ENCODE peak calls at places on chromosomes 11 and 22, in ten cellular contexts. L is neural crest cell, I is omental fat pad, R is A549, Q is psoas muscle, E is activated B cell treated with CpG ODN at 0.5 μM for 24 hours, X is cardiac fibroblast, V is GM10248, M is endothelial cell, S is MCF 10A. T is an unnamed sample.

GRCh38 chr11:112881461-112881860 is 79.8 kb upstream of the NCAM1 start:
- DNase-seq in E (no peak), I (no peak), X (peak; percentile 24), Q (peak; percentile 85), S (no peak), M (no peak), L (peak; percentile 32), R (peak; percentile 20), V (no peak), T (peak; percentile 63)

GRCh38 chr11:70502677-70503076 is 104.3 kb downstream of the CTTN start:
- DNase-seq in X (no peak), S (no peak), L (no peak), M (no peak), Q (peak; percentile 11), E (no peak), V (no peak), R (no peak), I (no peak), T (no peak)

GRCh38 chr11:79486239-79486984 is 45.6 kb upstream of the TENM4 start:
- DNase-seq in V (no peak), X (no peak), R (no peak), S (no peak), I (no peak), E (no peak), Q (no peak), M (no peak), L (no peak), T (no peak)

GRCh38 chr11:11842426-11843008 is 745 bp downstream of the USP47 start:
- DNase-seq in Q (peak; percentile 78), V (peak; percentile 59), X (peak; percentile 88), E (no peak), M (no peak), S (peak; percentile 86), L (peak; percentile 35), R (peak; percentile 76), I (no peak), T (no peak)

GRCh38 chr11:11668781-11669180 is 47.0 kb upstream of the GALNT18 start:
- DNase-seq in L (no peak), M (no peak), E (no peak), S (no peak), X (no peak), Q (no peak), I (no peak), R (no peak), V (no peak), T (no peak)

GRCh38 chr11:17719028-17719939 is at the start of gene MYOD1:
- DNase-seq in L (no peak), V (no peak), E (no peak), R (peak; percentile 43), X (no peak), Q (peak; percentile 92), S (no peak), I (no peak), M (no peak), T (peak; percentile 58)

GRCh38 chr11:76167590-76167989 is 38.7 kb downstream of the WNT11 start:
- DNase-seq in I (no peak), R (no peak), X (peak; percentile 52), M (no peak), E (no peak), V (no peak), S (no peak), L (no peak), Q (no peak), T (no peak)

GRCh38 chr11:122140535-122140934 is 24.5 kb upstream of the BLID start:
- DNase-seq in S (peak; percentile 67), I (no peak), R (no peak), Q (no peak), E (no peak), L (no peak), M (no peak), X (peak; percentile 52), V (no peak), T (no peak)

GRCh38 chr22:24564376-24565058 is 8.7 kb downstream of the SNRPD3 start:
- DNase-seq in L (no peak), S (peak; percentile 22), M (no peak), E (no peak), V (no peak), Q (no peak), R (no peak), X (peak; percentile 82), I (no peak), T (no peak)

GRCh38 chr11:65573391-65574146 is 1.2 kb downstream of the FAM89B start:
- DNase-seq in X (no peak), R (no peak), M (no peak), E (no peak), S (no peak), L (no peak), Q (peak; percentile 85), V (no peak), I (no peak), T (no peak)

GRCh38 chr22:31093956-31094622 is 13.0 kb downstream of the SMTN start:
- DNase-seq in I (no peak), L (no peak), R (no peak), V (no peak), M (no peak), Q (peak; percentile 81), X (no peak), S (no peak), E (no peak), T (no peak)

GRCh38 chr11:73747762-73748161 is 13.1 kb downstream of the RAB6A start:
- DNase-seq in L (no peak), V (no peak), M (no peak), I (no peak), S (no peak), E (no peak), Q (no peak), R (no peak), X (no peak), T (no peak)

GRCh38 chr11:2319791-2320481 is 18.1 kb downstream of the TSPAN32 start:
- DNase-seq in X (no peak), Q (no peak), E (no peak), L (no peak), R (no peak), M (no peak), V (no peak), I (no peak), S (no peak), T (no peak)

GRCh38 chr11:60864856-60865513 is 2.4 kb upstream of the ZP1 start:
- DNase-seq in I (no peak), S (no peak), E (no peak), V (no peak), Q (peak; percentile 20), R (no peak), L (no peak), X (no peak), M (no peak), T (no peak)

GRCh38 chr11:26335903-26336302 is 4.0 kb downstream of the ANO3 start:
- DNase-seq in X (peak; percentile 12), V (no peak), I (no peak), S (no peak), E (no peak), M (no peak), L (no peak), R (no peak), Q (no peak), T (no peak)

GRCh38 chr11:45043755-45044475 is 93.2 kb upstream of the TP53I11 start:
- DNase-seq in R (no peak), V (no peak), S (no peak), E (no peak), M (no peak), L (no peak), X (no peak), Q (no peak), I (no peak), T (no peak)
- TF ChIP-seq CTCF in R (no peak), V (no peak), S (no peak), E (no peak), M (no peak), L (no peak), X (no peak), Q (no peak), I (no peak), T (no peak)

DNA sequence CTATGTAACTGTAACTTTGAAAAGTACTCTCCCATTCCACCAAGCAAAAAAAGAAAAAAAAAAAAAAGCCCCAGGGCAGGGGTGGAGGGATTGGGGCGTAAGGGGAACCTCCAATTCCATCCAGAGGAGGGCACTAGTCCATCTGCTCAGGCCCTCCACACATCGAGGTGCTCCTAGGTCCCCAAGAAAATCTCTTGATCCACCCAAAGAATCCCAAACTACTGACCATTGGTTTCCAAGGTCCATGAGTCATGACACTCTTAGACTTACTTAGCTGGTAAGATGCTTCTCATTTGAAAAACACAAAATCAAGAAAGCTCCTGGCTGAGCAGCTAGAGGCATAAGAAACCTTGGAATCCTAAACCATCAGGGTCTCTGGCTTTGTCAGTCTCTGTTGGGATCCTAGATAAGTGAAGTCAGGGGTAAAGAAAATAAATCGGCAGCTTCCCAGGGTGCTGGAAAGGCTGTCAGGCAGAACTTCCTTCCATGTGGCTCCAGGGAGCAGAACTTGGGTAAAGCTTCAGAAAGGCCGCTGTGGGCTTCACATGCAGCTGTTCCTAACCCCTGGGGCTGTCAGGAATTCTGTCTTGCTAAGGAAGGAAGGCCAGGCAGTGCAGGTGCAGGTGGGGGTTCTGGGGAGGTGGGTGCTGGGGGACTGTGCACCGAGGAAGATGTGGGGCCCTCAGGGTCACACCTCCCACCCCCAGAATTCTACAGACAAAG is 49.4 kb upstream of the ADA2 start:
- DNase-seq in V (no peak), R (no peak), E (no peak), X (peak; percentile 5), I (no peak), S (peak; percentile 9), L (no peak), M (no peak), Q (no peak), T (no peak)
- TF ChIP-seq CTCF in V (no peak), R (no peak), E (no peak), X (no peak), I (no peak), S (no peak), L (peak; percentile 31), M (no peak), Q (peak; percentile 16), T (no peak)

DNA sequence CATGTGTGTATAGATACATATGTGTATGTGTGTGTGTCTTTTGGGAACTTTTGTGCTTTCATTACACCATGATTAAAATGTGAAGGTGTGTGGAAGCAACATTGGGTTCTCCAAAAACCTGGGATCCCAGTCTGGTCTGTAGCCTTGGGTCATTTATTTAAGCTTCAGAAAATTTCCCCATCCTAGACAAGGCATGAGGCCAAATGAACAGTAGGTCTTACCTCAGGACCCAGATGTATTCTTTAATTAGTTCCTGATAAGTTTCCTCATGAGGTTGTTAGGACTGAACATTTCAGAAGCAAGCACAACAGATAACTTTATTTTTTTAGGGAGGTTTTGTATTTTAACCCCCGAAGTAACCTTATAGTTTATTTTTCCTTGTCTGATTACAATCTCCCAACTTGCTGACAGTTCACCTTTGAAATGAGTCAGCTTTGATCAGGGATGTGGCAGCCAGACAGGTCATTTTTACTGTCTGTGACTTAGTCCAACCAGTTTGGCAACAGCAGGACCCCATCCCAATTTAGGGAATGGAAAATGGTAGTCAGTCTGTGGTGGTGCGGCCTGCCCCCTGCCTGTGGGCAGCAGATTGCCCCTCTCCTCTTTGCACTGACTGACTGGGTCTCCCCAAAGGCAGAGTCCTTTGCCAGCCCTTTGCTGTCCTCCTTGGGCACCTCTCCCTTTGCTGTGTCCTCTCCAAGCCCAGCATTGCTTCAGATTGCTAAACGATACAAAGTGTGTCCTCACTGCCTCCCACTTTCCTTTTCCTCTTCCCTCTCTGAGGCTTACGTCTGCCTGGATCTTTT is 88.3 kb downstream of the NAV2 start:
- DNase-seq in R (no peak), X (no peak), Q (no peak), L (no peak), I (no peak), V (no peak), M (no peak), S (peak; percentile 46), E (no peak), T (no peak)
- TF ChIP-seq CTCF in R (no peak), X (peak; percentile 15), Q (no peak), L (peak; percentile 39), I (no peak), V (no peak), M (peak; percentile 19), S (no peak), E (no peak), T (no peak)

GRCh38 chr11:3932698-3933097 is 77.2 kb downstream of the STIM1 start:
- DNase-seq in R (no peak), S (no peak), X (no peak), Q (no peak), L (no peak), V (no peak), E (no peak), I (no peak), M (no peak), T (no peak)
- TF ChIP-seq CTCF in R (no peak), S (no peak), X (no peak), Q (no peak), L (no peak), V (no peak), E (no peak), I (no peak), M (no peak), T (no peak)